ENCODE peak calls at places on chromosomes 1 and 21, in seven cellular contexts. One of them, this sample, is unnamed.

GRCh38 chr1:157197906-157198435 is 59.8 kb upstream of the ETV3 start:
- DNase-seq in trophoblast cell: peak
- DNase-seq in LNCaP clone FGC: peak
- DNase-seq in cardiac muscle cell: no peak
- DNase-seq in fibroblast of lung: no peak
- DNase-seq in foreskin fibroblast: no peak
- DNase-seq in sigmoid colon: no peak
- DNase-seq in this sample: no peak

GRCh38 chr21:29125979-29126378 is 4.5 kb upstream of the MAP3K7CL start:
- DNase-seq in sigmoid colon: no peak
- DNase-seq in foreskin fibroblast: no peak
- DNase-seq in LNCaP clone FGC: no peak
- DNase-seq in fibroblast of lung: no peak
- DNase-seq in cardiac muscle cell: no peak
- DNase-seq in trophoblast cell: no peak
- DNase-seq in this sample: no peak

GRCh38 chr21:26079376-26079775 is 91.2 kb downstream of the APP start:
- DNase-seq in LNCaP clone FGC: no peak
- DNase-seq in cardiac muscle cell: no peak
- DNase-seq in foreskin fibroblast: peak
- DNase-seq in fibroblast of lung: peak
- DNase-seq in sigmoid colon: no peak
- DNase-seq in trophoblast cell: peak
- DNase-seq in this sample: no peak

GRCh38 chr1:150999051-150999674 is 7.5 kb downstream of the MINDY1 start:
- DNase-seq in LNCaP clone FGC: no peak
- DNase-seq in sigmoid colon: no peak
- DNase-seq in foreskin fibroblast: no peak
- DNase-seq in cardiac muscle cell: peak
- DNase-seq in fibroblast of lung: peak
- DNase-seq in trophoblast cell: no peak
- DNase-seq in this sample: peak

GRCh38 chr1:154190550-154190949 is 1.4 kb downstream of the TPM3 start:
- DNase-seq in LNCaP clone FGC: peak
- DNase-seq in trophoblast cell: no peak
- DNase-seq in cardiac muscle cell: peak
- DNase-seq in foreskin fibroblast: peak
- DNase-seq in fibroblast of lung: peak
- DNase-seq in sigmoid colon: no peak
- DNase-seq in this sample: no peak

GRCh38 chr1:91879739-91880138 is 6.2 kb downstream of the TGFBR3 start:
- DNase-seq in LNCaP clone FGC: no peak
- DNase-seq in foreskin fibroblast: no peak
- DNase-seq in trophoblast cell: no peak
- DNase-seq in cardiac muscle cell: no peak
- DNase-seq in fibroblast of lung: no peak
- DNase-seq in sigmoid colon: no peak
- DNase-seq in this sample: no peak

GRCh38 chr1:45752441-45753052 is 2.1 kb upstream of the IPP start:
- DNase-seq in sigmoid colon: no peak
- DNase-seq in foreskin fibroblast: peak
- DNase-seq in cardiac muscle cell: peak
- DNase-seq in trophoblast cell: peak
- DNase-seq in fibroblast of lung: peak
- DNase-seq in LNCaP clone FGC: no peak
- DNase-seq in this sample: peak

GRCh38 chr1:54230507-54231339 is 30.8 kb downstream of the MRPL37 start:
- DNase-seq in cardiac muscle cell: no peak
- DNase-seq in foreskin fibroblast: no peak
- DNase-seq in sigmoid colon: no peak
- DNase-seq in fibroblast of lung: no peak
- DNase-seq in trophoblast cell: peak
- DNase-seq in LNCaP clone FGC: no peak
- DNase-seq in this sample: no peak

GRCh38 chr1:22285545-22286396 is 142.9 kb upstream of the WNT4 start:
- DNase-seq in trophoblast cell: no peak
- DNase-seq in fibroblast of lung: no peak
- DNase-seq in foreskin fibroblast: no peak
- DNase-seq in cardiac muscle cell: peak
- DNase-seq in LNCaP clone FGC: no peak
- DNase-seq in sigmoid colon: no peak
- DNase-seq in this sample: no peak

GRCh38 chr1:109928591-109929111 is 18.0 kb downstream of the CSF1 start:
- DNase-seq in cardiac muscle cell: peak
- DNase-seq in sigmoid colon: peak
- DNase-seq in trophoblast cell: peak
- DNase-seq in LNCaP clone FGC: no peak
- DNase-seq in foreskin fibroblast: peak
- DNase-seq in fibroblast of lung: peak
- DNase-seq in this sample: peak

GRCh38 chr21:38356898-38357297 is 100.1 kb downstream of the KCNJ15 start:
- DNase-seq in foreskin fibroblast: no peak
- DNase-seq in fibroblast of lung: no peak
- DNase-seq in LNCaP clone FGC: no peak
- DNase-seq in trophoblast cell: no peak
- DNase-seq in sigmoid colon: no peak
- DNase-seq in cardiac muscle cell: no peak
- DNase-seq in this sample: no peak

GRCh38 chr1:220458936-220459335 is 69.0 kb upstream of the MARK1 start:
- DNase-seq in fibroblast of lung: no peak
- DNase-seq in LNCaP clone FGC: no peak
- DNase-seq in foreskin fibroblast: no peak
- DNase-seq in trophoblast cell: peak
- DNase-seq in cardiac muscle cell: no peak
- DNase-seq in sigmoid colon: no peak
- DNase-seq in this sample: no peak

GRCh38 chr1:231242516-231243198 is 1.6 kb downstream of the GNPAT start:
- DNase-seq in sigmoid colon: no peak
- DNase-seq in fibroblast of lung: peak
- DNase-seq in cardiac muscle cell: peak
- DNase-seq in trophoblast cell: peak
- DNase-seq in LNCaP clone FGC: no peak
- DNase-seq in foreskin fibroblast: peak
- DNase-seq in this sample: no peak

GRCh38 chr21:26061437-26061836 is 109.1 kb downstream of the APP start:
- DNase-seq in trophoblast cell: peak
- DNase-seq in fibroblast of lung: peak
- DNase-seq in foreskin fibroblast: no peak
- DNase-seq in sigmoid colon: no peak
- DNase-seq in LNCaP clone FGC: no peak
- DNase-seq in cardiac muscle cell: peak
- DNase-seq in this sample: no peak

GRCh38 chr21:19029816-19030215 is 626.2 kb upstream of the TMPRSS15 start:
- DNase-seq in foreskin fibroblast: no peak
- DNase-seq in cardiac muscle cell: no peak
- DNase-seq in trophoblast cell: no peak
- DNase-seq in sigmoid colon: no peak
- DNase-seq in fibroblast of lung: no peak
- DNase-seq in LNCaP clone FGC: no peak
- DNase-seq in this sample: no peak

GRCh38 chr1:180482425-180483275 is 19.7 kb downstream of the ACBD6 start:
- DNase-seq in foreskin fibroblast: peak
- DNase-seq in fibroblast of lung: peak
- DNase-seq in cardiac muscle cell: peak
- DNase-seq in sigmoid colon: no peak
- DNase-seq in trophoblast cell: peak
- DNase-seq in LNCaP clone FGC: no peak
- DNase-seq in this sample: peak

GRCh38 chr1:31714442-31715096 is 10.8 kb upstream of the COL16A1 start:
- DNase-seq in foreskin fibroblast: peak
- DNase-seq in LNCaP clone FGC: no peak
- DNase-seq in cardiac muscle cell: peak
- DNase-seq in sigmoid colon: peak
- DNase-seq in fibroblast of lung: peak
- DNase-seq in trophoblast cell: peak
- DNase-seq in this sample: no peak

GRCh38 chr1:58968360-58968952 is 184.6 kb upstream of the JUN start:
- DNase-seq in cardiac muscle cell: peak
- DNase-seq in foreskin fibroblast: peak
- DNase-seq in LNCaP clone FGC: peak
- DNase-seq in fibroblast of lung: peak
- DNase-seq in sigmoid colon: peak
- DNase-seq in trophoblast cell: no peak
- DNase-seq in this sample: peak

GRCh38 chr21:19489930-19490329 is 1086.3 kb upstream of the TMPRSS15 start:
- DNase-seq in foreskin fibroblast: no peak
- DNase-seq in cardiac muscle cell: no peak
- DNase-seq in trophoblast cell: no peak
- DNase-seq in sigmoid colon: no peak
- DNase-seq in fibroblast of lung: no peak
- DNase-seq in LNCaP clone FGC: no peak
- DNase-seq in this sample: no peak

GRCh38 chr21:16304700-16305099 is 574.9 kb downstream of the USP25 start:
- DNase-seq in sigmoid colon: no peak
- DNase-seq in fibroblast of lung: no peak
- DNase-seq in LNCaP clone FGC: peak
- DNase-seq in trophoblast cell: no peak
- DNase-seq in cardiac muscle cell: no peak
- DNase-seq in foreskin fibroblast: no peak
- DNase-seq in this sample: no peak

GRCh38 chr21:16307256-16307655 is 577.5 kb downstream of the USP25 start:
- DNase-seq in LNCaP clone FGC: no peak
- DNase-seq in foreskin fibroblast: no peak
- DNase-seq in fibroblast of lung: no peak
- DNase-seq in sigmoid colon: no peak
- DNase-seq in cardiac muscle cell: no peak
- DNase-seq in trophoblast cell: no peak
- DNase-seq in this sample: no peak

GRCh38 chr21:16302851-16303282 is 573.1 kb downstream of the USP25 start:
- DNase-seq in cardiac muscle cell: peak
- DNase-seq in fibroblast of lung: peak
- DNase-seq in trophoblast cell: no peak
- DNase-seq in LNCaP clone FGC: no peak
- DNase-seq in sigmoid colon: peak
- DNase-seq in foreskin fibroblast: peak
- DNase-seq in this sample: peak

GRCh38 chr21:16305686-16306085 is 575.9 kb downstream of the USP25 start:
- DNase-seq in fibroblast of lung: peak
- DNase-seq in sigmoid colon: no peak
- DNase-seq in trophoblast cell: no peak
- DNase-seq in foreskin fibroblast: no peak
- DNase-seq in LNCaP clone FGC: no peak
- DNase-seq in cardiac muscle cell: peak
- DNase-seq in this sample: no peak

DNA sequence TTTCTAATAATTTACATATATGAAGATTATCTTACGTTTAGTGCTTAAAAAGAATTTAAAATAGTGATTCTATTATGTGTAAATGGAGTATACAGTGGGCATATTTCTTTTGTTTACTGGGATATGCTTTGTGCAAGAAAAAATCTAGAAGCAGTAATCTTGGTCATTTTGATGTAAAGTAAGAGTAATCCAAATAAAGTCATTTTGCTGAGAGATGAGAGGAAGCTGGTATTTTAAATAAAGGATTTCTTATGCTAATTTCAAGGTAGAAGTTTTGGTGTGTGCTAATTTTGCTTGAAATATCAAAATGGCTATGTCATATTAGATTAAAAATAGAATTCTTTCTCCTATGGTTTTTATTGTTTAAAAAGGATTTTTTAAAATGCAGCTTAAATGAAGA is 574.4 kb downstream of the USP25 start:
- DNase-seq in fibroblast of lung: no peak
- DNase-seq in foreskin fibroblast: no peak
- DNase-seq in LNCaP clone FGC: no peak
- DNase-seq in trophoblast cell: no peak
- DNase-seq in cardiac muscle cell: no peak
- DNase-seq in sigmoid colon: no peak
- DNase-seq in this sample: no peak
- H3K4me3 ChIP-seq in fibroblast of lung: no peak
- H3K4me3 ChIP-seq in foreskin fibroblast: no peak
- H3K4me3 ChIP-seq in LNCaP clone FGC: peak
- H3K4me3 ChIP-seq in trophoblast cell: no peak
- H3K4me3 ChIP-seq in cardiac muscle cell: no peak
- H3K4me3 ChIP-seq in sigmoid colon: no peak
- H3K4me3 ChIP-seq in this sample: no peak

DNA sequence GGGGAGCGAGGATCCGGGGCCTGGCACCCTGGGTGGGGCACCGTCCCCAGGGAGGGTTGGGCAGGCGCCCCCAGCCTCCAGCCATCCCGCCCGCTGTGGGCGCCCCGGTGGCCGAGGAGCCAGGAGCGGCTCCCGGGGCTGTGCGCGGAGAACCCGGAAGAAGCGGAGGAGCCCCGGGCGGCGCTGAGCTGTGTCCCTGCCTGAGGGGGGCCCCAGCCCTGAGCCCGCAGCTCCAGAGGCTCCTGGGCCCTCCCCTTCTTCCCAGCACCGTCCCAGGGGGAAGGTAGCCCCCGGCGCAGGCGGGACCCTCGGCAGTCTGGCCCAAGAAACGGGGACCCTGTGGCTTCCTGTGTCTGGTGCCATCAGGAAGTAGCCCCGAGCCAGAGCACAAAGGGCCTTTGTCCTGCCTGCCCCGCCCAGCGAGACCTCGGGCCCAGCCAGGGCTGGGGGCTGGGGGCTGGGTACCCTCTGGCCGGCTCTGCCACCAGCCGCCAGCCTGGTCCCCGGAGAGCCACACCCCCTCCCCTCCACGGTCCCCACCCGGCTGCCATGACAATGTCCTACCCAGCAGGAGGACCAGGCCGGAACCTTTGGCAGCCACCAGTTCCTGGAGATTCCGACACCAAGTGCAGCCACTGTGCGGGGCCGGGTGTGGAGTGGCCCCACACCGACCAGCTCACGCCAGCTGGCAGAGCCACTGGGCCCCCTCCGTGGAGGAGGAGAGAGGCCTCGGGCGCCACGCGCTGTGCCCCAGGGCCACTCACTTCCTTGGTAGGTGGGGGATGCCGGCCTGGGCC is 15.6 kb upstream of the TTLL10 start:
- DNase-seq in fibroblast of lung: peak
- DNase-seq in sigmoid colon: peak
- DNase-seq in trophoblast cell: peak
- DNase-seq in foreskin fibroblast: peak
- DNase-seq in cardiac muscle cell: peak
- DNase-seq in LNCaP clone FGC: no peak
- DNase-seq in this sample: no peak
- H3K4me3 ChIP-seq in fibroblast of lung: peak
- H3K4me3 ChIP-seq in sigmoid colon: peak
- H3K4me3 ChIP-seq in trophoblast cell: peak
- H3K4me3 ChIP-seq in foreskin fibroblast: peak
- H3K4me3 ChIP-seq in cardiac muscle cell: peak
- H3K4me3 ChIP-seq in LNCaP clone FGC: peak
- H3K4me3 ChIP-seq in this sample: peak

DNA sequence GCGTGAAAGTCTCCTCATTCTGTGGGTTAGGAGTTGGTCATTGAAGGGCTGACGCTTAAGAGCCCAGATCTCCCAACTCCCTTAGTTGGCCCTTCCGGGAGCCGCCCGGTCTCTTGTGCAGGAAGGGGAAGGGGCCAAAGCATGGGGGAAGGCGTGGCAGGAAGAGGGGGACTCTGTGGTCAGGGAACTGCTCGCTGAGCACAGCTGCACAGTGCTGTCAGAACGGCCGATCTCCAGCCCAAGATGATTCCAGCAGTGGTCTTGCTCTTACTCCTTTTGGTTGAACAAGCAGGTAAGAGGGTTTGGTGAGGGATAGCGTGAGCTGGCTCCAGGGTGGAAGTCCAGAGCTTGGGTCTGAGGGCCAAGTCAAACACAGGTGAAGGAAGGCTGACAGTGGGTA is at the start of gene FCER1G:
- DNase-seq in sigmoid colon: no peak
- DNase-seq in LNCaP clone FGC: no peak
- DNase-seq in fibroblast of lung: no peak
- DNase-seq in trophoblast cell: no peak
- DNase-seq in foreskin fibroblast: no peak
- DNase-seq in cardiac muscle cell: no peak
- DNase-seq in this sample: no peak
- H3K4me3 ChIP-seq in sigmoid colon: peak
- H3K4me3 ChIP-seq in LNCaP clone FGC: no peak
- H3K4me3 ChIP-seq in fibroblast of lung: no peak
- H3K4me3 ChIP-seq in trophoblast cell: no peak
- H3K4me3 ChIP-seq in foreskin fibroblast: no peak
- H3K4me3 ChIP-seq in cardiac muscle cell: no peak
- H3K4me3 ChIP-seq in this sample: no peak

GRCh38 chr1:206565973-206566372 is 46.3 kb downstream of the EIF2D start:
- DNase-seq in trophoblast cell: no peak
- DNase-seq in LNCaP clone FGC: no peak
- DNase-seq in sigmoid colon: no peak
- DNase-seq in foreskin fibroblast: no peak
- DNase-seq in fibroblast of lung: no peak
- DNase-seq in cardiac muscle cell: no peak
- DNase-seq in this sample: no peak
- H3K4me3 ChIP-seq in trophoblast cell: no peak
- H3K4me3 ChIP-seq in LNCaP clone FGC: no peak
- H3K4me3 ChIP-seq in sigmoid colon: no peak
- H3K4me3 ChIP-seq in foreskin fibroblast: no peak
- H3K4me3 ChIP-seq in fibroblast of lung: no peak
- H3K4me3 ChIP-seq in cardiac muscle cell: no peak
- H3K4me3 ChIP-seq in this sample: no peak

This sample was measured in skeletal muscle cell.